ENCODE peak calls at places on chromosomes 5 and 9, in four cellular contexts. O is GM04504, I is ascending aorta, A is NCI-H2081. X is an unnamed sample.

GRCh38 chr9:128818839-128819715 is 777 bp downstream of the ENDOG start:
- DNase-seq in O (peak; percentile 3), I (no peak), A (peak; percentile 61), X (no peak)

GRCh38 chr5:115490601-115491000 is 54.0 kb downstream of the FEM1C start:
- DNase-seq in O (no peak), I (no peak), A (no peak), X (no peak)

GRCh38 chr5:116632890-116633289 is 58.3 kb upstream of the SEMA6A start:
- DNase-seq in O (no peak), I (no peak), A (no peak), X (no peak)

GRCh38 chr5:137731201-137731600 is 4.7 kb downstream of the KLHL3 start:
- DNase-seq in O (no peak), I (no peak), A (no peak), X (no peak)

GRCh38 chr5:88884435-88884877 is 1.5 kb upstream of the MEF2C start:
- DNase-seq in O (no peak), I (no peak), A (peak; percentile 57), X (no peak)

GRCh38 chr9:105475302-105475701 is 27.5 kb downstream of the FSD1L start:
- DNase-seq in O (no peak), I (no peak), A (no peak), X (no peak)

GRCh38 chr5:128446-128845 is 36.5 kb downstream of the PLEKHG4B start:
- DNase-seq in O (no peak), I (no peak), A (no peak), X (no peak)

GRCh38 chr5:133741396-133741795 is 129.1 kb upstream of the FSTL4 start:
- DNase-seq in O (no peak), I (no peak), A (no peak), X (no peak)

GRCh38 chr9:128552153-128552743 is at the start of gene SPTAN1:
- DNase-seq in O (peak; percentile 87), I (peak; percentile 93), A (peak; percentile 91), X (peak; percentile 79)

GRCh38 chr9:119003218-119003617 is 366.0 kb downstream of the BRINP1 start:
- DNase-seq in O (peak; percentile 57), I (no peak), A (no peak), X (no peak)

GRCh38 chr9:120619751-120620655 is 40.0 kb upstream of the CDK5RAP2 start:
- DNase-seq in O (peak; percentile 30), I (peak; percentile 74), A (peak; percentile 63), X (peak; percentile 34)

GRCh38 chr5:149961186-149961685 is 678 bp downstream of the SLC26A2 start:
- DNase-seq in O (no peak), I (no peak), A (no peak), X (no peak)

GRCh38 chr5:120436996-120437395 is 27.1 kb upstream of the PRR16 start:
- DNase-seq in O (no peak), I (no peak), A (no peak), X (no peak)

GRCh38 chr5:124516567-124516966 is 229.9 kb downstream of the ZNF608 start:
- DNase-seq in O (no peak), I (no peak), A (no peak), X (no peak)

GRCh38 chr5:135248801-135249231 is 150.2 kb downstream of the MACROH2A1 start:
- DNase-seq in O (no peak), I (no peak), A (no peak), X (no peak)

GRCh38 chr5:167582916-167583315 is 708.5 kb upstream of the WWC1 start:
- DNase-seq in O (no peak), I (no peak), A (no peak), X (no peak)

GRCh38 chr5:150162142-150162513 is 4.5 kb upstream of the CDX1 start:
- DNase-seq in O (no peak), I (no peak), A (no peak), X (no peak)

GRCh38 chr9:133612051-133612450 is 2.9 kb upstream of the FAM163B start:
- DNase-seq in O (no peak), I (no peak), A (no peak), X (no peak)

GRCh38 chr5:16776611-16777251 is 159.4 kb downstream of the MYO10 start:
- DNase-seq in O (no peak), I (no peak), A (peak; percentile 61), X (peak; percentile 82)

GRCh38 chr5:123549256-123549904 is 37.4 kb downstream of the CSNK1G3 start:
- DNase-seq in O (no peak), I (no peak), A (peak; percentile 12), X (no peak)

GRCh38 chr9:97388721-97389238 is 23.1 kb upstream of the TDRD7 start:
- DNase-seq in O (no peak), I (peak; percentile 33), A (no peak), X (no peak)

GRCh38 chr5:5650949-5651348 is 228.5 kb downstream of the ICE1 start:
- DNase-seq in O (no peak), I (no peak), A (no peak), X (no peak)

GRCh38 chr5:106732624-106733023 is 938.1 kb downstream of the EFNA5 start:
- DNase-seq in O (no peak), I (no peak), A (no peak), X (no peak)

GRCh38 chr5:139642891-139643871 is 5.0 kb upstream of the CXXC5 start:
- DNase-seq in O (no peak), I (peak; percentile 59), A (no peak), X (no peak)

GRCh38 chr9:128192601-128193371 is 1.4 kb upstream of the CIZ1 start:
- DNase-seq in O (peak; percentile 88), I (peak; percentile 91), A (no peak), X (peak; percentile 90)

GRCh38 chr9:126432659-126433058 is 106.0 kb downstream of the MVB12B start:
- DNase-seq in O (no peak), I (peak; percentile 28), A (no peak), X (no peak)

GRCh38 chr5:55151923-55152842 is 7.8 kb upstream of the GPX8 start:
- DNase-seq in O (peak; percentile 21), I (no peak), A (no peak), X (no peak)

GRCh38 chr9:110815361-110815760 is 146.8 kb downstream of the MUSK start:
- DNase-seq in O (no peak), I (no peak), A (no peak), X (no peak)

GRCh38 chr5:72848474-72849428 is 32.3 kb downstream of the TNPO1 start:
- DNase-seq in O (no peak), I (peak; percentile 75), A (peak; percentile 49), X (no peak)

GRCh38 chr9:95327239-95327865 is 9.8 kb upstream of the FANCC start:
- DNase-seq in O (no peak), I (no peak), A (no peak), X (no peak)

GRCh38 chr9:123349691-123350480 is 6.1 kb upstream of the CRB2 start:
- DNase-seq in O (peak; percentile 28), I (no peak), A (peak; percentile 52), X (peak; percentile 18)